ENCODE peak calls at places on chromosomes 12 and 14, in four cellular contexts. One of them, this sample, is unnamed.

GRCh38 chr12:81639196-81639595 is 120.0 kb downstream of the PPFIA2 start:
- DNase-seq in kidney tubule cell: no peak
- DNase-seq in neuronal stem cell: no peak
- DNase-seq in activated effector memory CD4-positive, alpha-beta T cell treated with anti-CD3 and anti-CD28 coated beads, Interleukin-2, amount 50 U/mL, for 16 hours: no peak
- DNase-seq in this sample: no peak

GRCh38 chr12:65817866-65818265 is 6.4 kb upstream of the HMGA2 start:
- DNase-seq in neuronal stem cell: no peak
- DNase-seq in kidney tubule cell: no peak
- DNase-seq in activated effector memory CD4-positive, alpha-beta T cell treated with anti-CD3 and anti-CD28 coated beads, Interleukin-2, amount 50 U/mL, for 16 hours: no peak
- DNase-seq in this sample: no peak

GRCh38 chr14:37931998-37932397 is 275.7 kb upstream of the SSTR1 start:
- DNase-seq in activated effector memory CD4-positive, alpha-beta T cell treated with anti-CD3 and anti-CD28 coated beads, Interleukin-2, amount 50 U/mL, for 16 hours: no peak
- DNase-seq in neuronal stem cell: no peak
- DNase-seq in kidney tubule cell: no peak
- DNase-seq in this sample: no peak

GRCh38 chr12:116638376-116638775 is 79.2 kb downstream of the MAP1LC3B2 start:
- DNase-seq in kidney tubule cell: no peak
- DNase-seq in neuronal stem cell: no peak
- DNase-seq in activated effector memory CD4-positive, alpha-beta T cell treated with anti-CD3 and anti-CD28 coated beads, Interleukin-2, amount 50 U/mL, for 16 hours: no peak
- DNase-seq in this sample: no peak

GRCh38 chr12:57896139-57896436 is 45.3 kb upstream of the ATP23 start:
- DNase-seq in kidney tubule cell: no peak
- DNase-seq in neuronal stem cell: no peak
- DNase-seq in activated effector memory CD4-positive, alpha-beta T cell treated with anti-CD3 and anti-CD28 coated beads, Interleukin-2, amount 50 U/mL, for 16 hours: no peak
- DNase-seq in this sample: no peak

GRCh38 chr14:21269252-21270046 is at the start of gene HNRNPC:
- DNase-seq in kidney tubule cell: peak; percentile 100
- DNase-seq in neuronal stem cell: peak; percentile 100
- DNase-seq in activated effector memory CD4-positive, alpha-beta T cell treated with anti-CD3 and anti-CD28 coated beads, Interleukin-2, amount 50 U/mL, for 16 hours: peak; percentile 100
- DNase-seq in this sample: peak; percentile 100

GRCh38 chr14:43042408-43042807 is 1435.7 kb downstream of the LRFN5 start:
- DNase-seq in activated effector memory CD4-positive, alpha-beta T cell treated with anti-CD3 and anti-CD28 coated beads, Interleukin-2, amount 50 U/mL, for 16 hours: no peak
- DNase-seq in neuronal stem cell: no peak
- DNase-seq in kidney tubule cell: no peak
- DNase-seq in this sample: no peak

GRCh38 chr14:27995688-27996087 is 770.9 kb upstream of the FOXG1 start:
- DNase-seq in activated effector memory CD4-positive, alpha-beta T cell treated with anti-CD3 and anti-CD28 coated beads, Interleukin-2, amount 50 U/mL, for 16 hours: no peak
- DNase-seq in neuronal stem cell: no peak
- DNase-seq in kidney tubule cell: no peak
- DNase-seq in this sample: peak; percentile 14

GRCh38 chr14:57833304-57833703 is 32.6 kb downstream of the SLC35F4 start:
- DNase-seq in activated effector memory CD4-positive, alpha-beta T cell treated with anti-CD3 and anti-CD28 coated beads, Interleukin-2, amount 50 U/mL, for 16 hours: no peak
- DNase-seq in kidney tubule cell: peak; percentile 98
- DNase-seq in neuronal stem cell: no peak
- DNase-seq in this sample: peak; percentile 98

GRCh38 chr12:122023339-122024131 is 1.9 kb downstream of the BCL7A start:
- DNase-seq in neuronal stem cell: no peak
- DNase-seq in activated effector memory CD4-positive, alpha-beta T cell treated with anti-CD3 and anti-CD28 coated beads, Interleukin-2, amount 50 U/mL, for 16 hours: no peak
- DNase-seq in kidney tubule cell: peak; percentile 69
- DNase-seq in this sample: peak; percentile 56

GRCh38 chr12:126182619-126183236 is 1117.5 kb downstream of the AACS start:
- DNase-seq in neuronal stem cell: no peak
- DNase-seq in kidney tubule cell: no peak
- DNase-seq in activated effector memory CD4-positive, alpha-beta T cell treated with anti-CD3 and anti-CD28 coated beads, Interleukin-2, amount 50 U/mL, for 16 hours: no peak
- DNase-seq in this sample: no peak

GRCh38 chr12:111636209-111636928 is 37.3 kb upstream of the ATXN2 start:
- DNase-seq in activated effector memory CD4-positive, alpha-beta T cell treated with anti-CD3 and anti-CD28 coated beads, Interleukin-2, amount 50 U/mL, for 16 hours: no peak
- DNase-seq in neuronal stem cell: peak; percentile 52
- DNase-seq in kidney tubule cell: no peak
- DNase-seq in this sample: no peak

GRCh38 chr14:106625181-106625580 is 1098.8 kb downstream of the TMEM121 start:
- DNase-seq in neuronal stem cell: no peak
- DNase-seq in kidney tubule cell: no peak
- DNase-seq in activated effector memory CD4-positive, alpha-beta T cell treated with anti-CD3 and anti-CD28 coated beads, Interleukin-2, amount 50 U/mL, for 16 hours: no peak
- DNase-seq in this sample: no peak

GRCh38 chr12:68559984-68560822 is 50.5 kb upstream of the RAP1B start:
- DNase-seq in neuronal stem cell: no peak
- DNase-seq in kidney tubule cell: peak; percentile 77
- DNase-seq in activated effector memory CD4-positive, alpha-beta T cell treated with anti-CD3 and anti-CD28 coated beads, Interleukin-2, amount 50 U/mL, for 16 hours: no peak
- DNase-seq in this sample: no peak

GRCh38 chr12:123083661-123084571 is 67.0 kb downstream of the PITPNM2 start:
- DNase-seq in kidney tubule cell: no peak
- DNase-seq in activated effector memory CD4-positive, alpha-beta T cell treated with anti-CD3 and anti-CD28 coated beads, Interleukin-2, amount 50 U/mL, for 16 hours: no peak
- DNase-seq in neuronal stem cell: no peak
- DNase-seq in this sample: no peak